ENCODE peak calls at places on chromosomes 6 and 20, in ten cellular contexts. One of them, this sample, is unnamed.

GRCh38 chr6:128039542-128039941 is 138.7 kb upstream of the THEMIS start:
- DNase-seq in mucosa of descending colon: no peak
- DNase-seq in fibroblast of lung: no peak
- DNase-seq in foreskin fibroblast: no peak
- DNase-seq in CD8-positive, alpha-beta T cell: no peak
- DNase-seq in transverse colon: no peak
- DNase-seq in BJ: peak
- DNase-seq in PC-3: no peak
- DNase-seq in esophagus muscularis mucosa: no peak
- DNase-seq in fibroblast of villous mesenchyme: no peak
- DNase-seq in this sample: no peak

GRCh38 chr6:169189686-169190085 is 64.0 kb downstream of the THBS2 start:
- DNase-seq in mucosa of descending colon: no peak
- DNase-seq in fibroblast of lung: no peak
- DNase-seq in foreskin fibroblast: no peak
- DNase-seq in CD8-positive, alpha-beta T cell: no peak
- DNase-seq in transverse colon: no peak
- DNase-seq in BJ: no peak
- DNase-seq in PC-3: no peak
- DNase-seq in esophagus muscularis mucosa: peak
- DNase-seq in fibroblast of villous mesenchyme: no peak
- DNase-seq in this sample: no peak

GRCh38 chr6:31186052-31186734 is 15.7 kb upstream of the POU5F1 start:
- DNase-seq in mucosa of descending colon: peak
- DNase-seq in fibroblast of lung: no peak
- DNase-seq in foreskin fibroblast: no peak
- DNase-seq in CD8-positive, alpha-beta T cell: no peak
- DNase-seq in transverse colon: peak
- DNase-seq in BJ: no peak
- DNase-seq in PC-3: no peak
- DNase-seq in esophagus muscularis mucosa: no peak
- DNase-seq in fibroblast of villous mesenchyme: peak
- DNase-seq in this sample: peak

GRCh38 chr20:57601211-57601570 is 19.0 kb downstream of the ZBP1 start:
- DNase-seq in mucosa of descending colon: peak
- DNase-seq in fibroblast of lung: no peak
- DNase-seq in foreskin fibroblast: no peak
- DNase-seq in CD8-positive, alpha-beta T cell: no peak
- DNase-seq in transverse colon: no peak
- DNase-seq in BJ: no peak
- DNase-seq in PC-3: peak
- DNase-seq in esophagus muscularis mucosa: no peak
- DNase-seq in fibroblast of villous mesenchyme: no peak
- DNase-seq in this sample: no peak

GRCh38 chr6:6131492-6132109 is 124.9 kb upstream of the NRN1 start:
- DNase-seq in mucosa of descending colon: no peak
- DNase-seq in fibroblast of lung: no peak
- DNase-seq in foreskin fibroblast: no peak
- DNase-seq in CD8-positive, alpha-beta T cell: no peak
- DNase-seq in transverse colon: no peak
- DNase-seq in BJ: no peak
- DNase-seq in PC-3: peak
- DNase-seq in esophagus muscularis mucosa: no peak
- DNase-seq in fibroblast of villous mesenchyme: no peak
- DNase-seq in this sample: no peak

GRCh38 chr6:162907876-162908481 is 180.2 kb downstream of the PACRG start:
- DNase-seq in mucosa of descending colon: no peak
- DNase-seq in fibroblast of lung: peak
- DNase-seq in foreskin fibroblast: peak
- DNase-seq in CD8-positive, alpha-beta T cell: no peak
- DNase-seq in transverse colon: no peak
- DNase-seq in BJ: no peak
- DNase-seq in PC-3: peak
- DNase-seq in esophagus muscularis mucosa: no peak
- DNase-seq in fibroblast of villous mesenchyme: peak
- DNase-seq in this sample: no peak

GRCh38 chr6:22737331-22737730 is 168.0 kb downstream of the HDGFL1 start:
- DNase-seq in mucosa of descending colon: peak
- DNase-seq in fibroblast of lung: peak
- DNase-seq in foreskin fibroblast: peak
- DNase-seq in CD8-positive, alpha-beta T cell: no peak
- DNase-seq in transverse colon: peak
- DNase-seq in BJ: no peak
- DNase-seq in PC-3: peak
- DNase-seq in esophagus muscularis mucosa: no peak
- DNase-seq in fibroblast of villous mesenchyme: peak
- DNase-seq in this sample: no peak

GRCh38 chr6:35663001-35663400 is 25.7 kb downstream of the FKBP5 start:
- DNase-seq in mucosa of descending colon: no peak
- DNase-seq in fibroblast of lung: no peak
- DNase-seq in foreskin fibroblast: no peak
- DNase-seq in CD8-positive, alpha-beta T cell: no peak
- DNase-seq in transverse colon: no peak
- DNase-seq in BJ: no peak
- DNase-seq in PC-3: no peak
- DNase-seq in esophagus muscularis mucosa: no peak
- DNase-seq in fibroblast of villous mesenchyme: peak
- DNase-seq in this sample: no peak

GRCh38 chr6:14799928-14800327 is 445.9 kb upstream of the JARID2 start:
- DNase-seq in mucosa of descending colon: peak
- DNase-seq in fibroblast of lung: peak
- DNase-seq in foreskin fibroblast: peak
- DNase-seq in CD8-positive, alpha-beta T cell: no peak
- DNase-seq in transverse colon: peak
- DNase-seq in BJ: no peak
- DNase-seq in PC-3: peak
- DNase-seq in esophagus muscularis mucosa: no peak
- DNase-seq in fibroblast of villous mesenchyme: peak
- DNase-seq in this sample: peak

GRCh38 chr6:131400782-131401496 is 172.1 kb upstream of the ARG1 start:
- DNase-seq in mucosa of descending colon: no peak
- DNase-seq in fibroblast of lung: no peak
- DNase-seq in foreskin fibroblast: no peak
- DNase-seq in CD8-positive, alpha-beta T cell: no peak
- DNase-seq in transverse colon: no peak
- DNase-seq in BJ: no peak
- DNase-seq in PC-3: no peak
- DNase-seq in esophagus muscularis mucosa: no peak
- DNase-seq in fibroblast of villous mesenchyme: no peak
- DNase-seq in this sample: no peak

GRCh38 chr6:2231438-2231837 is 14.0 kb downstream of the GMDS start:
- DNase-seq in mucosa of descending colon: no peak
- DNase-seq in fibroblast of lung: peak
- DNase-seq in foreskin fibroblast: no peak
- DNase-seq in CD8-positive, alpha-beta T cell: no peak
- DNase-seq in transverse colon: no peak
- DNase-seq in BJ: no peak
- DNase-seq in PC-3: peak
- DNase-seq in esophagus muscularis mucosa: no peak
- DNase-seq in fibroblast of villous mesenchyme: no peak
- DNase-seq in this sample: no peak

GRCh38 chr6:6224933-6225486 is 95.5 kb downstream of the F13A1 start:
- DNase-seq in mucosa of descending colon: no peak
- DNase-seq in fibroblast of lung: no peak
- DNase-seq in foreskin fibroblast: no peak
- DNase-seq in CD8-positive, alpha-beta T cell: no peak
- DNase-seq in transverse colon: no peak
- DNase-seq in BJ: no peak
- DNase-seq in PC-3: peak
- DNase-seq in esophagus muscularis mucosa: no peak
- DNase-seq in fibroblast of villous mesenchyme: no peak
- DNase-seq in this sample: no peak

GRCh38 chr20:6295477-6296256 is 172.8 kb upstream of the FERMT1 start:
- DNase-seq in mucosa of descending colon: no peak
- DNase-seq in fibroblast of lung: no peak
- DNase-seq in foreskin fibroblast: no peak
- DNase-seq in CD8-positive, alpha-beta T cell: no peak
- DNase-seq in transverse colon: no peak
- DNase-seq in BJ: no peak
- DNase-seq in PC-3: no peak
- DNase-seq in esophagus muscularis mucosa: no peak
- DNase-seq in fibroblast of villous mesenchyme: no peak
- DNase-seq in this sample: no peak

GRCh38 chr6:133467231-133467981 is 226.2 kb downstream of the EYA4 start:
- DNase-seq in mucosa of descending colon: no peak
- DNase-seq in fibroblast of lung: peak
- DNase-seq in foreskin fibroblast: no peak
- DNase-seq in CD8-positive, alpha-beta T cell: no peak
- DNase-seq in transverse colon: no peak
- DNase-seq in BJ: no peak
- DNase-seq in PC-3: no peak
- DNase-seq in esophagus muscularis mucosa: no peak
- DNase-seq in fibroblast of villous mesenchyme: peak
- DNase-seq in this sample: no peak
- H3K4me3 ChIP-seq in mucosa of descending colon: no peak
- H3K4me3 ChIP-seq in fibroblast of lung: no peak
- H3K4me3 ChIP-seq in foreskin fibroblast: no peak
- H3K4me3 ChIP-seq in CD8-positive, alpha-beta T cell: no peak
- H3K4me3 ChIP-seq in transverse colon: no peak
- H3K4me3 ChIP-seq in BJ: no peak
- H3K4me3 ChIP-seq in PC-3: no peak
- H3K4me3 ChIP-seq in esophagus muscularis mucosa: no peak
- H3K4me3 ChIP-seq in fibroblast of villous mesenchyme: no peak
- H3K4me3 ChIP-seq in this sample: no peak

DNA sequence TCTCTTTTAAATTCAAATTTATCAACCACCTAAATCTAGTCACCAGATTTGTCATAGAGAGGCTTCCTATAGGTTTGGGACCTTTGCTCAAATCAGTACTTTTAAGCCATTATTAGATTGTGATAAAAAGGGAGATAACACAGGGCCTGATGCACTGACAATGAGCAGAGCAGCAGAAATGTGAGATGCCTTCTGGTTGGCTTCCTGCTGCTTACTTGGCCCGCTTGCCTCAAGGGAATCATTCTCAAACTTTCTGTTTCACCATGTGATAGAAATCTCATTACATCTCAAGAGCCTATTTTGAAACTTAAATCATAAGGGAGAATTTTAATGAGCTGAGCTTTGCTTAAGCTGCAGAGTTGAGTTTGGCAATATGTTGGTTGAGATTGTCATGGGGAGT is 605.9 kb downstream of the DHX35 start:
- DNase-seq in mucosa of descending colon: no peak
- DNase-seq in fibroblast of lung: no peak
- DNase-seq in foreskin fibroblast: no peak
- DNase-seq in CD8-positive, alpha-beta T cell: no peak
- DNase-seq in transverse colon: no peak
- DNase-seq in BJ: no peak
- DNase-seq in PC-3: no peak
- DNase-seq in esophagus muscularis mucosa: no peak
- DNase-seq in fibroblast of villous mesenchyme: no peak
- DNase-seq in this sample: no peak
- TF ChIP-seq CTCF in mucosa of descending colon: no peak
- TF ChIP-seq CTCF in fibroblast of lung: no peak
- TF ChIP-seq CTCF in foreskin fibroblast: no peak
- TF ChIP-seq CTCF in CD8-positive, alpha-beta T cell: no peak
- TF ChIP-seq CTCF in transverse colon: no peak
- TF ChIP-seq CTCF in BJ: no peak
- TF ChIP-seq CTCF in PC-3: no peak
- TF ChIP-seq CTCF in esophagus muscularis mucosa: no peak
- TF ChIP-seq CTCF in fibroblast of villous mesenchyme: no peak
- TF ChIP-seq CTCF in this sample: no peak

GRCh38 chr6:142885182-142885867 is 59.7 kb downstream of the HIVEP2 start:
- DNase-seq in mucosa of descending colon: no peak
- DNase-seq in fibroblast of lung: peak
- DNase-seq in foreskin fibroblast: peak
- DNase-seq in CD8-positive, alpha-beta T cell: peak
- DNase-seq in transverse colon: peak
- DNase-seq in BJ: peak
- DNase-seq in PC-3: peak
- DNase-seq in esophagus muscularis mucosa: no peak
- DNase-seq in fibroblast of villous mesenchyme: peak
- DNase-seq in this sample: no peak
- H3K4me3 ChIP-seq in mucosa of descending colon: no peak
- H3K4me3 ChIP-seq in fibroblast of lung: peak
- H3K4me3 ChIP-seq in foreskin fibroblast: peak
- H3K4me3 ChIP-seq in CD8-positive, alpha-beta T cell: peak
- H3K4me3 ChIP-seq in transverse colon: no peak
- H3K4me3 ChIP-seq in BJ: peak
- H3K4me3 ChIP-seq in PC-3: peak
- H3K4me3 ChIP-seq in esophagus muscularis mucosa: peak
- H3K4me3 ChIP-seq in fibroblast of villous mesenchyme: peak
- H3K4me3 ChIP-seq in this sample: peak

DNA sequence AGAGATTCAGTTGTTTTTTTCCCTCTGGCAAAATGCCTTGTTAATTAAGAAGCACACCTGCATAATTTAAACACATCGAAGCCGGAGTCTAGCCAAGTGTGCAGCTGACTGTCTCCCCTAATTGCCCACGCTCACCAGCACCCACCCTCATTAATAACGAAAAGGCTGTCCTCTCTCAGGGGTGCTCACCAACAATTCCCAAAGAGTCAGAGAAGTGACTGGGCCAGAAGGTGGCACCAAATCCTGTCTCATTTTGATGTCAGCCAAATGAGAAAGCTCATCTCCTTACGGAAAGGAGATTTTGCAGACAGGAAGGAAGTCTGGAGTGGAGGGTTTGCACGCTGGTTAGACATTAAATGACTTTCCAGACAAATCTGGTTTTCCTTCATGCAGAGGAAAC is 60.7 kb upstream of the MC3R start:
- DNase-seq in mucosa of descending colon: no peak
- DNase-seq in fibroblast of lung: no peak
- DNase-seq in foreskin fibroblast: no peak
- DNase-seq in CD8-positive, alpha-beta T cell: no peak
- DNase-seq in transverse colon: no peak
- DNase-seq in BJ: no peak
- DNase-seq in PC-3: peak
- DNase-seq in esophagus muscularis mucosa: no peak
- DNase-seq in fibroblast of villous mesenchyme: peak
- DNase-seq in this sample: no peak
- TF ChIP-seq CTCF in mucosa of descending colon: no peak
- TF ChIP-seq CTCF in fibroblast of lung: no peak
- TF ChIP-seq CTCF in foreskin fibroblast: no peak
- TF ChIP-seq CTCF in CD8-positive, alpha-beta T cell: no peak
- TF ChIP-seq CTCF in transverse colon: no peak
- TF ChIP-seq CTCF in BJ: no peak
- TF ChIP-seq CTCF in PC-3: peak
- TF ChIP-seq CTCF in esophagus muscularis mucosa: peak
- TF ChIP-seq CTCF in fibroblast of villous mesenchyme: peak
- TF ChIP-seq CTCF in this sample: no peak

DNA sequence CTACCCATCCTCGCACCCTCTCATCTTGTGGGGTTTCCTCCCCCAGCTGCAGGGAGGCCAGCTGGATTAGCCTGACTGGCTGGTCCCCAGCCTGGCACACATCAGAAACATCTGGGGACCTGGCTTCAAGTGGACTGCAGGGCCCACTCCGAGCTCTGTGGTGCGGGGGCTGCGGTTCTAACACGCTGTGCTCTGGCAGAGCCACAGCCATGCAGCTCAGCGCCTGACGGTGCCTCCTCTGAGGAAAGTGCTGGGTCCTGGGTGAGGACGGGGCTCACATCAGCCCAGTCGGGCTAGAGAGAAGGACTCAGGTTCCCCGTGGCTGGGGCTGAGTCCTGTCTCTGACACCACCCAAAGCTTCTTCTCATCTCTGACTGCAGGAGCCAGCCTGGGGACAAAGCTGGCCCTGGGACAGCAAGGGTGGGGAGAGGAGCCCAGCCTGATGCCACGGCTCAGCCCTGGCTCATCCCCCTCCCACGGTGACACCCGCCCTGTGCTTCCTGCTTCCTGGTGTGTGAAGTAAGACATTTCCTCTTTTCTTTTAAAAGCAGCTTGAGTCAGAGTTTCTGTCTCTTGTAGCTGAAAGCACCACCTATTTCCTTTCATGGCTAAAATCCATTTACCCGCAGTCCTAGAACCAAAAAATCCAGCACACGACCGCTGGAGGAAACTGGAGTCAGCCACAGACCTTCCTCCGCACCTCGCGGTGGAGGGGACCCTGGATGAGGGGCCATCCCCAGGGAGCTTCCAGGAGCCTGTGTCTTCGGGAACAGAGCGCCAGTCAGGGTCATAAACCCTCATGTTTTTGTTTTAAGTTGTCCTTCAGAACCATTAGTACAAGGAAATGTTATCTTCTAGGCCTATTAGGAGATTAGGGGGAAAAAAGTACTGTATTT is 127.3 kb upstream of the AFDN start:
- DNase-seq in mucosa of descending colon: peak
- DNase-seq in fibroblast of lung: no peak
- DNase-seq in foreskin fibroblast: no peak
- DNase-seq in CD8-positive, alpha-beta T cell: peak
- DNase-seq in transverse colon: peak
- DNase-seq in BJ: no peak
- DNase-seq in PC-3: peak
- DNase-seq in esophagus muscularis mucosa: no peak
- DNase-seq in fibroblast of villous mesenchyme: no peak
- DNase-seq in this sample: peak
- H3K4me3 ChIP-seq in mucosa of descending colon: no peak
- H3K4me3 ChIP-seq in fibroblast of lung: no peak
- H3K4me3 ChIP-seq in foreskin fibroblast: no peak
- H3K4me3 ChIP-seq in CD8-positive, alpha-beta T cell: peak
- H3K4me3 ChIP-seq in transverse colon: no peak
- H3K4me3 ChIP-seq in BJ: no peak
- H3K4me3 ChIP-seq in PC-3: no peak
- H3K4me3 ChIP-seq in esophagus muscularis mucosa: no peak
- H3K4me3 ChIP-seq in fibroblast of villous mesenchyme: no peak
- H3K4me3 ChIP-seq in this sample: peak